ENCODE peak calls at places on chromosomes 13 and 19, in seven cellular contexts. One of them, this sample, is unnamed.

GRCh38 chr19:18433039-18433691 is 4.8 kb downstream of the ISYNA1 start:
- DNase-seq in adrenal gland: peak; percentile 72
- DNase-seq in body of pancreas: no peak
- DNase-seq in Peyer's patch: peak; percentile 66
- DNase-seq in IMR-90: no peak
- DNase-seq in uterus: peak; percentile 64
- DNase-seq in A549: no peak
- DNase-seq in this sample: peak; percentile 76

GRCh38 chr13:90233933-90234672 is 1113.4 kb upstream of the MIR17HG start:
- DNase-seq in uterus: no peak
- DNase-seq in A549: no peak
- DNase-seq in Peyer's patch: no peak
- DNase-seq in body of pancreas: no peak
- DNase-seq in adrenal gland: no peak
- DNase-seq in IMR-90: no peak
- DNase-seq in this sample: no peak

GRCh38 chr19:33403221-33403972 is 29.9 kb downstream of the CEBPG start:
- DNase-seq in A549: no peak
- DNase-seq in Peyer's patch: no peak
- DNase-seq in body of pancreas: peak; percentile 65
- DNase-seq in IMR-90: no peak
- DNase-seq in uterus: peak; percentile 14
- DNase-seq in adrenal gland: no peak
- DNase-seq in this sample: peak; percentile 62

GRCh38 chr13:33611016-33611805 is 206.7 kb upstream of the RFC3 start:
- DNase-seq in Peyer's patch: no peak
- DNase-seq in body of pancreas: peak; percentile 58
- DNase-seq in adrenal gland: peak; percentile 68
- DNase-seq in IMR-90: peak; percentile 64
- DNase-seq in A549: no peak
- DNase-seq in uterus: peak; percentile 48
- DNase-seq in this sample: peak; percentile 76

GRCh38 chr13:112840472-112841302 is 128.3 kb upstream of the MCF2L start:
- DNase-seq in IMR-90: no peak
- DNase-seq in A549: no peak
- DNase-seq in adrenal gland: no peak
- DNase-seq in body of pancreas: no peak
- DNase-seq in Peyer's patch: no peak
- DNase-seq in uterus: no peak
- DNase-seq in this sample: no peak

GRCh38 chr13:113273856-113274590 is 23.0 kb upstream of the LAMP1 start:
- DNase-seq in body of pancreas: no peak
- DNase-seq in A549: no peak
- DNase-seq in uterus: no peak
- DNase-seq in Peyer's patch: no peak
- DNase-seq in IMR-90: peak; percentile 87
- DNase-seq in adrenal gland: no peak
- DNase-seq in this sample: peak; percentile 67

GRCh38 chr19:13165091-13165997 is 15.1 kb downstream of the IER2 start:
- DNase-seq in adrenal gland: no peak
- DNase-seq in Peyer's patch: no peak
- DNase-seq in uterus: no peak
- DNase-seq in IMR-90: no peak
- DNase-seq in body of pancreas: no peak
- DNase-seq in A549: no peak
- DNase-seq in this sample: no peak

GRCh38 chr19:39223703-39224279 is 19.7 kb upstream of the SYCN start:
- DNase-seq in IMR-90: peak; percentile 19
- DNase-seq in Peyer's patch: no peak
- DNase-seq in adrenal gland: no peak
- DNase-seq in uterus: no peak
- DNase-seq in body of pancreas: no peak
- DNase-seq in A549: peak; percentile 74
- DNase-seq in this sample: no peak

DNA sequence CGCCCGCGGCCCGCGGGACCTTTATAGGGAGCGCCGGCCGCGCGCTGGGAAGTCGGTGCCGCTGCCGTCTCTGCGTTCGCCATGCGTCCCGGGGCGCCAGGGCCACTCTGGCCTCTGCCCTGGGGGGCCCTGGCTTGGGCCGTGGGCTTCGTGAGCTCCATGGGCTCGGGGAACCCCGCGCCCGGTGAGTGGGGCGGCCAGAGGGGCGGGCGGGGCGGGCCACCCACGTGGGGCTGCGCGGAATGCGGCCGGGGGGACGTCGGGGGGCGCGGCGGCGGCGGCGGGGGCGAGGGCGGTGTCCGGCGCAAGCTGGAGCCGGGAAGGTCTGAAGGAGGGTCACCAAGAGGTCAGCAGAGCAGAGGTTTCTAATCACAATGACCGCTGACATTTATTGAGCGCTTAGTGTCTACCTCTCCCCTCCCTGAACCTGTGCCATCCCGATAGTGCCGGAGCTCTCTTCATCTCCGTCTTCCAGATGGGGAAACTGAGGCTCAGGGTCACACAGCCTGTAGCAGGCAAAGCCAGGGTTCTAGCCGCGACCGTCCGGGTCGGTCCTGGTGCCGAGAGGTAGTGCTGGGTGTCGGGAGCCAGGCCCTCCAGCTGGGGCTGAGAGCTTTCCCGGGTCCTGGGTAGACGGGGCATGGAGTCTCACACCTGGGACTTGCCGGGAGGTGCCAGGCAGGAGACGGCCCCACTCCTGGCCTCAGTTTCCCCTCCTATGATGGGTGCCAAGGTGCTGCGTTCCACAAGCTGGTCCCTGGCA is at the start of gene FSTL3:
- DNase-seq in adrenal gland: peak; percentile 54
- DNase-seq in A549: peak; percentile 28
- DNase-seq in IMR-90: no peak
- DNase-seq in Peyer's patch: no peak
- DNase-seq in uterus: peak; percentile 58
- DNase-seq in body of pancreas: no peak
- DNase-seq in this sample: no peak
- TF ChIP-seq POLR2A in adrenal gland: peak; percentile 11
- TF ChIP-seq POLR2A in A549: peak; percentile 88
- TF ChIP-seq POLR2A in IMR-90: peak; percentile 91
- TF ChIP-seq POLR2A in Peyer's patch: no peak
- TF ChIP-seq POLR2A in uterus: peak; percentile 45
- TF ChIP-seq POLR2A in body of pancreas: peak; percentile 16
- TF ChIP-seq POLR2A in this sample: no peak

DNA sequence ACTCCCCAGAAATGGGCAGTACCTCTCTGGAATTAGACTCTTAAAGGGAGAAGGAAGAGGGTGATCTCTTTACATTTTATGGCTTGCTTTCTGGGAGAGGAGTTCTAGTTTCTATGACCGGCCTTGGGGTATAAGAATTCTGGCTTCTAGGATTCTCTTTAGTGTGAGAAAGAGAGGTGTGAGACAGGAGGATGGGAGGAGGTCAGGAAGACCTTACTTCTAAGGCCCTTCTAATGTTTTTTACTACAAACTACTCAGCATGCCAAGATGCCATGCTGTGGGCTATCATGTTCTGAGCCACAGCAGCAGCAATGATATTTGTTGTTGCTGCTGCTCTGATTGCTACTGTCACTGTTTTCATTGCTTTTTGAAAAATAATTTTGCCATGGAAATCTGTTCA is 538.3 kb downstream of the SLITRK6 start:
- DNase-seq in adrenal gland: no peak
- DNase-seq in body of pancreas: no peak
- DNase-seq in A549: no peak
- DNase-seq in IMR-90: no peak
- DNase-seq in uterus: no peak
- DNase-seq in Peyer's patch: no peak
- DNase-seq in this sample: no peak
- TF ChIP-seq POLR2A in adrenal gland: no peak
- TF ChIP-seq POLR2A in body of pancreas: no peak
- TF ChIP-seq POLR2A in A549: no peak
- TF ChIP-seq POLR2A in IMR-90: no peak
- TF ChIP-seq POLR2A in uterus: no peak
- TF ChIP-seq POLR2A in Peyer's patch: no peak
- TF ChIP-seq POLR2A in this sample: no peak

GRCh38 chr13:52344108-52344507 is 61.9 kb downstream of the THSD1 start:
- DNase-seq in IMR-90: no peak
- DNase-seq in body of pancreas: no peak
- DNase-seq in adrenal gland: no peak
- DNase-seq in uterus: no peak
- DNase-seq in Peyer's patch: no peak
- DNase-seq in A549: no peak
- DNase-seq in this sample: no peak
- TF ChIP-seq POLR2A in IMR-90: no peak
- TF ChIP-seq POLR2A in body of pancreas: no peak
- TF ChIP-seq POLR2A in adrenal gland: no peak
- TF ChIP-seq POLR2A in uterus: no peak
- TF ChIP-seq POLR2A in Peyer's patch: no peak
- TF ChIP-seq POLR2A in A549: no peak
- TF ChIP-seq POLR2A in this sample: no peak

GRCh38 chr19:16098821-16099220 is 12.9 kb upstream of the RAB8A start:
- DNase-seq in Peyer's patch: no peak
- DNase-seq in IMR-90: no peak
- DNase-seq in A549: no peak
- DNase-seq in body of pancreas: no peak
- DNase-seq in adrenal gland: no peak
- DNase-seq in uterus: no peak
- DNase-seq in this sample: no peak
- TF ChIP-seq POLR2A in Peyer's patch: no peak
- TF ChIP-seq POLR2A in IMR-90: peak; percentile 56
- TF ChIP-seq POLR2A in A549: no peak
- TF ChIP-seq POLR2A in body of pancreas: no peak
- TF ChIP-seq POLR2A in adrenal gland: no peak
- TF ChIP-seq POLR2A in uterus: no peak
- TF ChIP-seq POLR2A in this sample: no peak

This sample was measured in sigmoid colon.